ENCODE peak calls at places on chromosomes 12 and 14, in ten cellular contexts. E, K, R, P, U, H, N, F, S and A are unnamed samples.

GRCh38 chr12:51959211-51959610 is 7.7 kb downstream of the ACVR1B start:
- DNase-seq in K (no peak), F (no peak), H (no peak), N (no peak), P (no peak), U (no peak), E (no peak), R (no peak), S (peak; percentile 29), A (no peak)

GRCh38 chr12:116406529-116406928 is 129.0 kb upstream of the MED13L start:
- DNase-seq in N (peak; percentile 38), P (peak; percentile 68), F (peak; percentile 100), E (no peak), R (peak; percentile 83), U (peak; percentile 99), S (peak; percentile 69), K (no peak), H (no peak), A (peak; percentile 68)

GRCh38 chr14:55005071-55005470 is 21.8 kb downstream of the WDHD1 start:
- DNase-seq in S (no peak), H (no peak), E (no peak), R (no peak), F (no peak), N (no peak), U (no peak), P (no peak), K (no peak), A (no peak)

GRCh38 chr12:56601503-56601902 is 28.6 kb downstream of the BAZ2A start:
- DNase-seq in R (no peak), E (peak; percentile 52), F (peak; percentile 57), N (peak; percentile 39), P (no peak), S (peak; percentile 13), K (no peak), U (peak; percentile 15), H (no peak), A (no peak)

GRCh38 chr12:1122803-1123202 is 131.8 kb downstream of the ERC1 start:
- DNase-seq in S (no peak), H (no peak), R (no peak), E (peak; percentile 83), K (no peak), N (no peak), F (peak; percentile 90), U (no peak), P (no peak), A (no peak)

GRCh38 chr12:32139064-32139421 is 32.4 kb downstream of the BICD1 start:
- DNase-seq in P (no peak), N (peak; percentile 96), R (no peak), U (no peak), H (no peak), K (no peak), F (peak; percentile 71), E (peak; percentile 30), S (peak; percentile 46), A (no peak)

GRCh38 chr12:123250471-123251383 is 17.5 kb downstream of the MTRFR start:
- DNase-seq in P (peak; percentile 85), R (peak; percentile 69), K (no peak), E (no peak), U (peak; percentile 89), S (peak; percentile 92), H (no peak), N (no peak), F (no peak), A (no peak)

GRCh38 chr12:64036414-64036813 is 185.7 kb downstream of the KICS2 start:
- DNase-seq in E (no peak), R (no peak), N (no peak), U (peak; percentile 36), K (no peak), S (no peak), H (no peak), P (no peak), F (no peak), A (no peak)

GRCh38 chr14:79608426-79608825 is 602.9 kb downstream of the DIO2 start:
- DNase-seq in N (no peak), S (no peak), F (no peak), U (no peak), H (no peak), K (no peak), E (no peak), R (no peak), P (no peak), A (no peak)

GRCh38 chr12:79848321-79848720 is 86.6 kb downstream of the PPP1R12A start:
- DNase-seq in S (no peak), U (no peak), K (peak; percentile 13), H (no peak), P (no peak), R (no peak), E (no peak), F (no peak), N (no peak), A (no peak)

GRCh38 chr12:103677341-103677740 is 90.3 kb downstream of the STAB2 start:
- DNase-seq in N (no peak), H (no peak), S (peak; percentile 69), R (no peak), E (no peak), F (no peak), U (peak; percentile 37), P (no peak), K (no peak), A (no peak)

GRCh38 chr14:99644035-99644587 is 818 bp upstream of the HHIPL1 start:
- DNase-seq in S (no peak), H (no peak), K (no peak), U (no peak), R (no peak), N (no peak), P (no peak), E (no peak), F (no peak), A (no peak)

GRCh38 chr14:24721772-24722171 is 87.8 kb upstream of the GZMB start:
- DNase-seq in S (no peak), N (no peak), U (no peak), K (no peak), F (no peak), P (no peak), H (no peak), R (no peak), E (no peak), A (no peak)

GRCh38 chr12:115847398-115847797 is 430.1 kb downstream of the MED13L start:
- DNase-seq in S (no peak), R (no peak), E (no peak), U (no peak), F (no peak), H (no peak), P (no peak), N (no peak), K (no peak), A (no peak)

GRCh38 chr12:50507930-50508329 is 3.1 kb downstream of the DIP2B start:
- DNase-seq in R (no peak), K (no peak), S (no peak), E (peak; percentile 31), H (no peak), U (no peak), P (no peak), F (no peak), N (no peak), A (no peak)

GRCh38 chr14:77761205-77761931 is 412 bp upstream of the SNW1 start:
- DNase-seq in R (no peak), P (peak; percentile 31), E (no peak), F (peak; percentile 56), U (peak; percentile 39), N (peak; percentile 31), H (no peak), K (no peak), S (peak; percentile 13), A (no peak)
- TF ChIP-seq CTCF in R (peak; percentile 49), P (no peak), E (no peak), F (peak; percentile 12), U (peak; percentile 61), N (peak; percentile 16), H (peak; percentile 53), K (peak; percentile 43), S (no peak), A (peak; percentile 40)

GRCh38 chr14:75050852-75051555 is at the start of gene MLH3:
- DNase-seq in E (peak; percentile 81), F (peak; percentile 78), U (peak; percentile 90), H (peak; percentile 34), R (peak; percentile 65), S (peak; percentile 89), K (peak; percentile 42), N (peak; percentile 93), P (peak; percentile 83), A (no peak)
- TF ChIP-seq CTCF in E (no peak), F (no peak), U (no peak), H (no peak), R (no peak), S (no peak), K (no peak), N (no peak), P (no peak), A (no peak)

GRCh38 chr14:43647302-43647701 is 859.8 kb downstream of the FSCB start:
- DNase-seq in F (peak; percentile 27), S (no peak), N (no peak), R (no peak), U (peak; percentile 19), H (no peak), P (no peak), E (no peak), K (no peak), A (no peak)
- TF ChIP-seq CTCF in F (no peak), S (no peak), N (no peak), R (peak; percentile 2), U (peak; percentile 44), H (peak; percentile 25), P (no peak), E (no peak), K (peak; percentile 36), A (no peak)

GRCh38 chr14:49483266-49483665 is 102.9 kb downstream of the RPS29 start:
- DNase-seq in P (no peak), H (no peak), U (no peak), N (peak; percentile 43), K (no peak), R (no peak), E (no peak), F (no peak), S (no peak), A (no peak)

GRCh38 chr14:49481099-49481498 is 105.1 kb downstream of the RPS29 start:
- DNase-seq in P (no peak), N (no peak), K (no peak), H (no peak), S (no peak), R (no peak), U (no peak), E (no peak), F (no peak), A (no peak)

GRCh38 chr14:49487238-49487637 is 98.9 kb downstream of the RPS29 start:
- DNase-seq in E (no peak), P (no peak), R (no peak), H (no peak), U (no peak), K (no peak), N (no peak), S (no peak), F (no peak), A (no peak)

GRCh38 chr14:49485290-49485689 is 100.9 kb downstream of the RPS29 start:
- DNase-seq in U (no peak), P (no peak), S (no peak), R (no peak), N (no peak), E (no peak), H (no peak), F (no peak), K (no peak), A (no peak)

DNA sequence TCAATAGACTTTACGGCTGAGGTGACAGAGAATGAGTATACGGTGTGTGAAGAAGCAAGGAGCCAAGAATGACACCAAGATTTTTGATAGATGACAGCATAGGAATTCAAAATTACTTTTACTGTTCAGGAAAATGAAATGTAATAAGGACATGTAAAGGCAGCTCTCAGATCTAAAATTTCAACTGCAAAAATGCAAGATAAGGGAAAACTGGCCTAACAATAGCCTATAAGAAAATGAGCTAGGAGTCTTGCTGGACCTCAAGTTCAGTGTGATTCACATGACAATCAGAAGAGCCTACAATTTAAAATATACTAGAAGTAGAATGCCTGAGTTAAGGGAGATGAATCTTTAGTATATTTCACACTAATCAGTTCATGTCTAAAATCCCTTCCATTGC is 102.0 kb downstream of the RPS29 start:
- DNase-seq in R (no peak), E (no peak), F (no peak), K (no peak), U (no peak), H (no peak), P (no peak), S (no peak), N (no peak), A (no peak)
- TF ChIP-seq CTCF in R (no peak), E (no peak), F (no peak), K (no peak), U (no peak), H (no peak), P (no peak), S (no peak), N (no peak), A (no peak)